ENCODE peak calls at places on chromosomes 13 and 19, in four cellular contexts. C, X, J and M are unnamed samples.

GRCh38 chr13:90447735-90448103 is 899.8 kb upstream of the MIR17HG start:
- DNase-seq in C (peak), J (no peak), X (no peak), M (no peak)

GRCh38 chr13:110240943-110241342 is 66.0 kb downstream of the COL4A1 start:
- DNase-seq in J (no peak), X (no peak), C (no peak), M (no peak)

GRCh38 chr19:15252398-15253018 is 20.3 kb upstream of the EPHX3 start:
- DNase-seq in J (no peak), C (peak), X (no peak), M (no peak)

GRCh38 chr19:33080761-33081681 is at the start of gene GPATCH1:
- DNase-seq in C (peak), J (peak), X (peak), M (peak)

GRCh38 chr19:49861541-49862410 is 5.6 kb downstream of the PNKP start:
- DNase-seq in J (no peak), X (peak), C (no peak), M (peak)

GRCh38 chr19:42018503-42019193 is 24.6 kb upstream of the ATP1A3 start:
- DNase-seq in C (no peak), X (no peak), J (no peak), M (no peak)

GRCh38 chr13:109833940-109834339 is 47.6 kb upstream of the IRS2 start:
- DNase-seq in C (no peak), X (no peak), J (no peak), M (no peak)

GRCh38 chr19:35755550-35756371 is 1.1 kb downstream of the HSPB6 start:
- DNase-seq in C (peak), X (peak), J (peak), M (peak)

GRCh38 chr19:43789029-43789428 is 8.3 kb upstream of the KCNN4 start:
- DNase-seq in X (no peak), J (no peak), C (peak), M (no peak)

GRCh38 chr13:74409551-74409950 is 275.3 kb upstream of the KLF12 start:
- DNase-seq in C (no peak), J (no peak), X (no peak), M (no peak)

GRCh38 chr13:33487575-33488243 is 202.2 kb upstream of the STARD13 start:
- DNase-seq in X (no peak), J (no peak), C (peak), M (no peak)

GRCh38 chr13:34931572-34931971 is 10.5 kb upstream of the NBEA start:
- DNase-seq in C (no peak), X (no peak), J (no peak), M (no peak)

GRCh38 chr13:40540707-40541044 is 125.8 kb downstream of the FOXO1 start:
- DNase-seq in J (no peak), X (no peak), C (no peak), M (no peak)

GRCh38 chr19:42023121-42023942 is 29.3 kb upstream of the ATP1A3 start:
- DNase-seq in J (no peak), X (no peak), C (peak), M (no peak)

GRCh38 chr13:75418186-75418843 is 63.7 kb downstream of the TBC1D4 start:
- DNase-seq in C (no peak), X (no peak), J (no peak), M (no peak)

GRCh38 chr13:40024578-40024952 is 369.1 kb downstream of the COG6 start:
- DNase-seq in X (no peak), J (no peak), C (no peak), M (no peak)

GRCh38 chr13:41267106-41267505 is 3.7 kb upstream of the MTRF1 start:
- DNase-seq in X (no peak), C (no peak), J (no peak), M (no peak)

GRCh38 chr19:2059422-2060201 is 8.6 kb upstream of the MKNK2 start:
- DNase-seq in C (no peak), X (peak), J (peak), M (no peak)

GRCh38 chr13:89061821-89062220 is 1390.7 kb downstream of the SLITRK5 start:
- DNase-seq in J (no peak), C (no peak), X (no peak), M (no peak)

GRCh38 chr13:110944121-110944967 is 29.5 kb upstream of the ANKRD10 start:
- DNase-seq in J (no peak), X (no peak), C (peak), M (no peak)

GRCh38 chr13:40170982-40171381 is 495.5 kb downstream of the FOXO1 start:
- DNase-seq in J (no peak), C (no peak), X (no peak), M (no peak)

GRCh38 chr13:100860866-100861265 is 186.3 kb upstream of the TMTC4 start:
- DNase-seq in J (no peak), C (no peak), X (no peak), M (no peak)

GRCh38 chr19:17950310-17951150 is 16.4 kb upstream of the KCNN1 start:
- DNase-seq in X (no peak), C (peak), J (no peak), M (no peak)

GRCh38 chr19:679418-680286 is 3.5 kb downstream of the FSTL3 start:
- DNase-seq in C (peak), X (peak), J (no peak), M (peak)

GRCh38 chr19:49570138-49570856 is 10.1 kb downstream of the NOSIP start:
- DNase-seq in J (no peak), C (peak), X (no peak), M (no peak)

GRCh38 chr19:48319647-48320537 is 5.5 kb upstream of the EMP3 start:
- DNase-seq in J (peak), X (peak), C (peak), M (peak)

GRCh38 chr13:75480691-75481175 is 1.2 kb downstream of the TBC1D4 start:
- DNase-seq in X (peak), J (peak), C (peak), M (peak)

GRCh38 chr19:7427944-7428343 is 60.9 kb downstream of the PEX11G start:
- DNase-seq in J (no peak), X (no peak), C (no peak), M (no peak)

GRCh38 chr19:55440411-55441105 is 2.5 kb downstream of the SHISA7 start:
- DNase-seq in C (peak), J (no peak), X (no peak), M (no peak)

GRCh38 chr13:60369242-60369641 is 27.8 kb upstream of the TDRD3 start:
- DNase-seq in J (no peak), X (no peak), C (peak), M (no peak)

GRCh38 chr19:48415395-48415794 is 21.9 kb downstream of the GRIN2D start:
- DNase-seq in J (peak), C (peak), X (peak), M (peak)

GRCh38 chr13:36815069-36815468 is 4.0 kb upstream of the RFXAP start:
- DNase-seq in C (peak), X (no peak), J (no peak), M (no peak)

GRCh38 chr13:72290962-72291681 is 424.1 kb upstream of the DACH1 start:
- DNase-seq in X (no peak), C (peak), J (no peak), M (no peak)

GRCh38 chr19:41353466-41354342 is at the start of gene TGFB1:
- DNase-seq in J (peak), C (peak), X (peak), M (peak)

GRCh38 chr19:46919324-46919723 is 58.5 kb downstream of the ARHGAP35 start:
- DNase-seq in C (no peak), X (no peak), J (peak), M (no peak)

GRCh38 chr19:39834287-39834841 is 402 bp upstream of the DYRK1B start:
- DNase-seq in X (peak), J (no peak), C (no peak), M (no peak)
- H3K4me3 ChIP-seq in X (peak), J (peak), C (no peak), M (peak)

GRCh38 chr19:58520257-58520599 is 618 bp upstream of the ZBTB45 start:
- DNase-seq in J (no peak), X (peak), C (no peak), M (no peak)

GRCh38 chr19:58519355-58520256 is at the start of gene ZBTB45:
- DNase-seq in C (peak), X (peak), J (peak), M (peak)

GRCh38 chr19:58518261-58519086 is 1.1 kb downstream of the ZBTB45 start:
- DNase-seq in J (no peak), C (no peak), X (no peak), M (no peak)

GRCh38 chr19:58516964-58517833 is 2.4 kb downstream of the ZBTB45 start:
- DNase-seq in X (no peak), C (peak), J (no peak), M (no peak)

GRCh38 chr19:58519087-58519354 is 589 bp downstream of the ZBTB45 start:
- DNase-seq in J (peak), X (peak), C (peak), M (no peak)
- TF ChIP-seq POLR2AphosphoS5 in J (no peak), X (no peak), C (peak), M (no peak)

GRCh38 chr13:21075303-21076264 is 14.2 kb upstream of the LATS2 start:
- DNase-seq in J (no peak), C (peak), X (peak), M (no peak)
- H3K4me3 ChIP-seq in J (peak), C (peak), X (peak), M (peak)

DNA sequence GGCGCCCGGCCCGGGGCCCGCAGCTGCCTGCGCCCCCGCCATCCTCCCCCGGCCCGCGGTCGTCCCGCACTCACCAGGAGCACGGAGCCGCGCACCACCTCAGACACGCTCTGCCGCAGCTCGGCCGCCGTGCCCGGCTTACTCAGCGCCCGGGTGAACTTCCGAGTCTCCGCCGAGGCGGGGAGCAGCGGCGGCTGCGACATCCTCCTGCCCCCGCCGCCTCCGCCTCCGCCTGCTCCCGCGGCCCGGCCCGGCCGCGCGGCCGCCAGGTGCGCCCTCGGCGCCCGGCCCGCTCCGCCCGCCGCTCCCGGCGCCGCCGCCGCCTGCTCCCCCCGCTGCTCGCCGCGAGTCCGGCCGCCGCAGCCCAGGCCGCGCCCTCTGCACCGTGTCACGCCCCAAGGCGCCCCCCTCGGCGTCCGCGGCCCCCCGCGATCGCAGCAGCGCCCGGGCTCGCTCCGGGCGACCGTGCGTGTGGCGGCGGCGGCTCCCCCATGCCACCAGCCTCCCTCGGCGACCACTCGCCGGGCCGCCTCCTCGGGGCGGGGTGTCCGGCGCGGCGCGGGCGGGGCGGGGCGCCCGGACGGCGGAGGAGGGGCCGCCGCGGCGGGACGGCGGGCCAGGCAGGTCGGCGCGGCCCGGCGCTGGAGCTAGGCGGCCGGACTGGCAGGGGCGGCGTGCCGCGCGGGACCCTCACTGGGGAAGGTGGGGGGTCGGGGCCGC is 108.4 kb upstream of the DOCK9 start:
- DNase-seq in J (no peak), C (peak), X (peak), M (no peak)
- TF ChIP-seq POLR2AphosphoS5 in J (no peak), C (peak), X (peak), M (no peak)